ENCODE peak calls at places on chromosomes 16 and 17, in five cellular contexts. One of them, this sample, is unnamed.

GRCh38 chr17:3978421-3979275 is 14.4 kb upstream of the ATP2A3 start:
- DNase-seq in IMR-90: no peak
- DNase-seq in effector memory CD4-positive, alpha-beta T cell: no peak
- DNase-seq in astrocyte of the cerebellum: no peak
- DNase-seq in fibroblast of lung: peak
- DNase-seq in this sample: no peak

GRCh38 chr17:73773702-73774101 is 129.5 kb upstream of the SDK2 start:
- DNase-seq in IMR-90: no peak
- DNase-seq in effector memory CD4-positive, alpha-beta T cell: no peak
- DNase-seq in astrocyte of the cerebellum: no peak
- DNase-seq in fibroblast of lung: peak
- DNase-seq in this sample: no peak

GRCh38 chr16:23691483-23692189 is 12.9 kb downstream of the PLK1 start:
- DNase-seq in IMR-90: no peak
- DNase-seq in effector memory CD4-positive, alpha-beta T cell: no peak
- DNase-seq in astrocyte of the cerebellum: no peak
- DNase-seq in fibroblast of lung: peak
- DNase-seq in this sample: no peak

GRCh38 chr16:58062821-58063220 is 37.3 kb downstream of the MMP15 start:
- DNase-seq in IMR-90: no peak
- DNase-seq in effector memory CD4-positive, alpha-beta T cell: no peak
- DNase-seq in astrocyte of the cerebellum: no peak
- DNase-seq in fibroblast of lung: no peak
- DNase-seq in this sample: no peak

GRCh38 chr17:80619535-80620235 is 75.0 kb downstream of the RPTOR start:
- DNase-seq in IMR-90: peak
- DNase-seq in effector memory CD4-positive, alpha-beta T cell: no peak
- DNase-seq in astrocyte of the cerebellum: no peak
- DNase-seq in fibroblast of lung: peak
- DNase-seq in this sample: no peak

GRCh38 chr16:87637357-87637756 is 35.0 kb downstream of the JPH3 start:
- DNase-seq in IMR-90: no peak
- DNase-seq in effector memory CD4-positive, alpha-beta T cell: no peak
- DNase-seq in astrocyte of the cerebellum: no peak
- DNase-seq in fibroblast of lung: no peak
- DNase-seq in this sample: no peak

GRCh38 chr16:26651464-26651863 is 415.3 kb upstream of the C16orf82 start:
- DNase-seq in IMR-90: no peak
- DNase-seq in effector memory CD4-positive, alpha-beta T cell: no peak
- DNase-seq in astrocyte of the cerebellum: no peak
- DNase-seq in fibroblast of lung: no peak
- DNase-seq in this sample: no peak

GRCh38 chr16:57801856-57802634 is at the start of gene KIFC3:
- DNase-seq in IMR-90: peak
- DNase-seq in effector memory CD4-positive, alpha-beta T cell: peak
- DNase-seq in astrocyte of the cerebellum: no peak
- DNase-seq in fibroblast of lung: peak
- DNase-seq in this sample: no peak

GRCh38 chr17:77601054-77601979 is 357.2 kb upstream of the TNRC6C start:
- DNase-seq in IMR-90: no peak
- DNase-seq in effector memory CD4-positive, alpha-beta T cell: no peak
- DNase-seq in astrocyte of the cerebellum: no peak
- DNase-seq in fibroblast of lung: no peak
- DNase-seq in this sample: no peak

GRCh38 chr17:48352630-48353029 is 77.4 kb downstream of the SKAP1 start:
- DNase-seq in IMR-90: peak
- DNase-seq in effector memory CD4-positive, alpha-beta T cell: no peak
- DNase-seq in astrocyte of the cerebellum: no peak
- DNase-seq in fibroblast of lung: peak
- DNase-seq in this sample: no peak

GRCh38 chr17:61294777-61295176 is 104.9 kb upstream of the TBX2 start:
- DNase-seq in IMR-90: peak
- DNase-seq in effector memory CD4-positive, alpha-beta T cell: no peak
- DNase-seq in astrocyte of the cerebellum: no peak
- DNase-seq in fibroblast of lung: peak
- DNase-seq in this sample: no peak

GRCh38 chr16:77143364-77143763 is 47.6 kb upstream of the MON1B start:
- DNase-seq in IMR-90: no peak
- DNase-seq in effector memory CD4-positive, alpha-beta T cell: no peak
- DNase-seq in astrocyte of the cerebellum: no peak
- DNase-seq in fibroblast of lung: no peak
- DNase-seq in this sample: no peak

GRCh38 chr17:80512233-80512632 is 32.4 kb upstream of the RPTOR start:
- DNase-seq in IMR-90: peak
- DNase-seq in effector memory CD4-positive, alpha-beta T cell: no peak
- DNase-seq in astrocyte of the cerebellum: peak
- DNase-seq in fibroblast of lung: peak
- DNase-seq in this sample: no peak

GRCh38 chr17:80790981-80791742 is 200.5 kb upstream of the CHMP6 start:
- DNase-seq in IMR-90: no peak
- DNase-seq in effector memory CD4-positive, alpha-beta T cell: no peak
- DNase-seq in astrocyte of the cerebellum: no peak
- DNase-seq in fibroblast of lung: peak
- DNase-seq in this sample: no peak

GRCh38 chr17:77227461-77228223 is 86.9 kb downstream of the SEC14L1 start:
- DNase-seq in IMR-90: no peak
- DNase-seq in effector memory CD4-positive, alpha-beta T cell: no peak
- DNase-seq in astrocyte of the cerebellum: no peak
- DNase-seq in fibroblast of lung: no peak
- DNase-seq in this sample: no peak

GRCh38 chr17:17849863-17850373 is 13.1 kb upstream of the SREBF1 start:
- DNase-seq in IMR-90: peak
- DNase-seq in effector memory CD4-positive, alpha-beta T cell: peak
- DNase-seq in astrocyte of the cerebellum: no peak
- DNase-seq in fibroblast of lung: peak
- DNase-seq in this sample: no peak

GRCh38 chr16:66275795-66276428 is 90.6 kb upstream of the CDH5 start:
- DNase-seq in IMR-90: peak
- DNase-seq in effector memory CD4-positive, alpha-beta T cell: no peak
- DNase-seq in astrocyte of the cerebellum: peak
- DNase-seq in fibroblast of lung: peak
- DNase-seq in this sample: peak

GRCh38 chr17:4553669-4554068 is 1.5 kb downstream of the MYBBP1A start:
- DNase-seq in IMR-90: no peak
- DNase-seq in effector memory CD4-positive, alpha-beta T cell: no peak
- DNase-seq in astrocyte of the cerebellum: no peak
- DNase-seq in fibroblast of lung: no peak
- DNase-seq in this sample: no peak

GRCh38 chr17:55161935-55162555 is 102.7 kb upstream of the HLF start:
- DNase-seq in IMR-90: peak
- DNase-seq in effector memory CD4-positive, alpha-beta T cell: no peak
- DNase-seq in astrocyte of the cerebellum: peak
- DNase-seq in fibroblast of lung: peak
- DNase-seq in this sample: peak

GRCh38 chr16:54633943-54634362 is 296.7 kb upstream of the IRX5 start:
- DNase-seq in IMR-90: no peak
- DNase-seq in effector memory CD4-positive, alpha-beta T cell: no peak
- DNase-seq in astrocyte of the cerebellum: no peak
- DNase-seq in fibroblast of lung: peak
- DNase-seq in this sample: no peak

GRCh38 chr17:44608732-44609435 is 47.4 kb upstream of the MEIOC start:
- DNase-seq in IMR-90: no peak
- DNase-seq in effector memory CD4-positive, alpha-beta T cell: no peak
- DNase-seq in astrocyte of the cerebellum: no peak
- DNase-seq in fibroblast of lung: no peak
- DNase-seq in this sample: no peak

GRCh38 chr17:7836596-7837374 is 2.8 kb downstream of the KDM6B start:
- DNase-seq in IMR-90: peak
- DNase-seq in effector memory CD4-positive, alpha-beta T cell: peak
- DNase-seq in astrocyte of the cerebellum: peak
- DNase-seq in fibroblast of lung: peak
- DNase-seq in this sample: peak

GRCh38 chr16:27080870-27081269 is 14.1 kb downstream of the C16orf82 start:
- DNase-seq in IMR-90: no peak
- DNase-seq in effector memory CD4-positive, alpha-beta T cell: no peak
- DNase-seq in astrocyte of the cerebellum: no peak
- DNase-seq in fibroblast of lung: no peak
- DNase-seq in this sample: no peak

GRCh38 chr17:49997256-49997735 is 2.3 kb upstream of the DLX3 start:
- DNase-seq in IMR-90: no peak
- DNase-seq in effector memory CD4-positive, alpha-beta T cell: no peak
- DNase-seq in astrocyte of the cerebellum: no peak
- DNase-seq in fibroblast of lung: no peak
- DNase-seq in this sample: no peak

GRCh38 chr17:78806451-78806850 is 24.4 kb upstream of the CYTH1 start:
- DNase-seq in IMR-90: no peak
- DNase-seq in effector memory CD4-positive, alpha-beta T cell: peak
- DNase-seq in astrocyte of the cerebellum: no peak
- DNase-seq in fibroblast of lung: no peak
- DNase-seq in this sample: no peak

GRCh38 chr17:77961741-77962140 is 3.2 kb downstream of the TNRC6C start:
- DNase-seq in IMR-90: peak
- DNase-seq in effector memory CD4-positive, alpha-beta T cell: no peak
- DNase-seq in astrocyte of the cerebellum: no peak
- DNase-seq in fibroblast of lung: peak
- DNase-seq in this sample: no peak

GRCh38 chr17:43403846-43404245 is 5.1 kb downstream of the ARL4D start:
- DNase-seq in IMR-90: no peak
- DNase-seq in effector memory CD4-positive, alpha-beta T cell: no peak
- DNase-seq in astrocyte of the cerebellum: no peak
- DNase-seq in fibroblast of lung: no peak
- DNase-seq in this sample: no peak

GRCh38 chr16:89505204-89506112 is 2.7 kb upstream of the SPG7 start:
- DNase-seq in IMR-90: peak
- DNase-seq in effector memory CD4-positive, alpha-beta T cell: peak
- DNase-seq in astrocyte of the cerebellum: no peak
- DNase-seq in fibroblast of lung: peak
- DNase-seq in this sample: peak

GRCh38 chr16:85798901-85799496 is 345 bp downstream of the EMC8 start:
- DNase-seq in IMR-90: peak
- DNase-seq in effector memory CD4-positive, alpha-beta T cell: peak
- DNase-seq in astrocyte of the cerebellum: no peak
- DNase-seq in fibroblast of lung: peak
- DNase-seq in this sample: no peak

GRCh38 chr17:14299261-14300093 is 1.4 kb upstream of the HS3ST3B1 start:
- DNase-seq in IMR-90: no peak
- DNase-seq in effector memory CD4-positive, alpha-beta T cell: no peak
- DNase-seq in astrocyte of the cerebellum: no peak
- DNase-seq in fibroblast of lung: peak
- DNase-seq in this sample: no peak

GRCh38 chr16:14131774-14132695 is 60.9 kb downstream of the MRTFB start:
- DNase-seq in IMR-90: peak
- DNase-seq in effector memory CD4-positive, alpha-beta T cell: no peak
- DNase-seq in astrocyte of the cerebellum: no peak
- DNase-seq in fibroblast of lung: peak
- DNase-seq in this sample: no peak

GRCh38 chr16:11556214-11556819 is 30.4 kb downstream of the LITAF start:
- DNase-seq in IMR-90: no peak
- DNase-seq in effector memory CD4-positive, alpha-beta T cell: no peak
- DNase-seq in astrocyte of the cerebellum: no peak
- DNase-seq in fibroblast of lung: no peak
- DNase-seq in this sample: no peak

GRCh38 chr17:41391535-41391934 is 5.9 kb downstream of the KRT31 start:
- DNase-seq in IMR-90: no peak
- DNase-seq in effector memory CD4-positive, alpha-beta T cell: no peak
- DNase-seq in astrocyte of the cerebellum: no peak
- DNase-seq in fibroblast of lung: no peak
- DNase-seq in this sample: no peak
- H3K4me3 ChIP-seq in IMR-90: no peak
- H3K4me3 ChIP-seq in effector memory CD4-positive, alpha-beta T cell: no peak
- H3K4me3 ChIP-seq in astrocyte of the cerebellum: no peak
- H3K4me3 ChIP-seq in fibroblast of lung: no peak
- H3K4me3 ChIP-seq in this sample: no peak

GRCh38 chr16:15427648-15428239 is 6.6 kb upstream of the BMERB1 start:
- DNase-seq in IMR-90: peak
- DNase-seq in effector memory CD4-positive, alpha-beta T cell: no peak
- DNase-seq in astrocyte of the cerebellum: peak
- DNase-seq in fibroblast of lung: peak
- DNase-seq in this sample: peak
- H3K4me3 ChIP-seq in IMR-90: no peak
- H3K4me3 ChIP-seq in effector memory CD4-positive, alpha-beta T cell: no peak
- H3K4me3 ChIP-seq in astrocyte of the cerebellum: no peak
- H3K4me3 ChIP-seq in fibroblast of lung: no peak
- H3K4me3 ChIP-seq in this sample: no peak

GRCh38 chr16:75337430-75337829 is 86.0 kb upstream of the BCAR1 start:
- DNase-seq in IMR-90: no peak
- DNase-seq in effector memory CD4-positive, alpha-beta T cell: no peak
- DNase-seq in astrocyte of the cerebellum: no peak
- DNase-seq in fibroblast of lung: no peak
- DNase-seq in this sample: no peak

GRCh38 chr16:75340715-75341500 is 89.5 kb upstream of the BCAR1 start:
- DNase-seq in IMR-90: peak
- DNase-seq in effector memory CD4-positive, alpha-beta T cell: no peak
- DNase-seq in astrocyte of the cerebellum: no peak
- DNase-seq in fibroblast of lung: peak
- DNase-seq in this sample: no peak

GRCh38 chr16:75345711-75346110 is 87.6 kb downstream of the CFDP1 start:
- DNase-seq in IMR-90: peak
- DNase-seq in effector memory CD4-positive, alpha-beta T cell: no peak
- DNase-seq in astrocyte of the cerebellum: no peak
- DNase-seq in fibroblast of lung: no peak
- DNase-seq in this sample: no peak

GRCh38 chr16:75343311-75343710 is 90.0 kb downstream of the CFDP1 start:
- DNase-seq in IMR-90: no peak
- DNase-seq in effector memory CD4-positive, alpha-beta T cell: no peak
- DNase-seq in astrocyte of the cerebellum: no peak
- DNase-seq in fibroblast of lung: no peak
- DNase-seq in this sample: no peak

DNA sequence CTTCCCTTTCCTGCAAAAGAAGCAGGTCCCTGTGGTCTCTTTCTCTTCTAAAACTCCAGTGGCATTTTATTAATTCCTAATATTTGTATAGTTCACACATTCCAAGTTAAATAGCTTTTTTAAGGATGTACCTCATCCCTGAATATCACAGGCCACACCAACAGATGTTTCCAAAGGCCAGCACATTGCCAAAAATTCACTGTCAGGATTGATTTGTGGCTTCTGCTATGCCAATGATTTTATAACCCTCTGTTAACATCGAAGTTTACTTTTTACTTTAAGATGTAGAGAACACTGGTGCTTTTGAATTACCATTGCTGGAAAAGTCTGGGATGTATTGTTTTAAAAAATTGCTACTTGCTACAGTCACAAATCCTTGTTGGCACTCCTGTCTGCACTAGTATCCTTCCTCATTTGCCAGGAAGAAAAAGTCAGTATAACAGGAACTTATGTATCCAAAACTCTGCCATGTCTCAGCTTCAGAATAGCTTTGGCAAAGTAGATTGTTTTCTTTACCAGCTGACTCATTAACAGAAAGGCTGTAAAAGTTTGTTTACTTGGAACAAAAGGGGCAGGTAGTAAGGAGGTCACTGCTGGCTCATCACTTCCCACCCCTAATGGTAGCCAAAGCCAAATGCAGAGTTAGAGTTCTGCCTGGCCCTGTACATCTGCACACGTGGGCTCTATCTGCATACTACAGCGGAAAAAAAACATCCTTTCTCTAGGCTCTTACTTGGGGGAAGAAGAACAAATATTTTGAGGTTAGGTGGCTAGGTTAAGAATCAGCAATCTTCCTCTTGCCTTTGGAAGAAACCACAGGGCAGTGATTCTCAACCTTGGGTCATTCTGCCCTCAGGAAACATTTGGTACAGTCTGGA is 90.7 kb upstream of the BCAR1 start:
- DNase-seq in IMR-90: peak
- DNase-seq in effector memory CD4-positive, alpha-beta T cell: no peak
- DNase-seq in astrocyte of the cerebellum: peak
- DNase-seq in fibroblast of lung: peak
- DNase-seq in this sample: peak
- H3K4me3 ChIP-seq in IMR-90: no peak
- H3K4me3 ChIP-seq in effector memory CD4-positive, alpha-beta T cell: no peak
- H3K4me3 ChIP-seq in astrocyte of the cerebellum: no peak
- H3K4me3 ChIP-seq in fibroblast of lung: no peak
- H3K4me3 ChIP-seq in this sample: no peak

GRCh38 chr17:45740553-45741330 is 43.4 kb upstream of the CRHR1 start:
- DNase-seq in IMR-90: peak
- DNase-seq in effector memory CD4-positive, alpha-beta T cell: no peak
- DNase-seq in astrocyte of the cerebellum: no peak
- DNase-seq in fibroblast of lung: peak
- DNase-seq in this sample: no peak
- H3K4me3 ChIP-seq in IMR-90: no peak
- H3K4me3 ChIP-seq in effector memory CD4-positive, alpha-beta T cell: no peak
- H3K4me3 ChIP-seq in astrocyte of the cerebellum: no peak
- H3K4me3 ChIP-seq in fibroblast of lung: no peak
- H3K4me3 ChIP-seq in this sample: no peak